ENCODE peak calls at places on chromosomes 1 and 21, in ten cellular contexts. X is lower leg skin; S is GM12865; C is endothelial cell; M is brain microvascular endothelial cell; W is Peyer's patch; R is GM20000; I is CD4-positive, alpha-beta T cell; J is IMR-90; U is fibroblast of mammary gland. A is an unnamed sample.
A peak's percentile ranks its signal among the peaks of the same experiment; 100 is the strongest.

GRCh38 chr1:51962486-51963356 is 27.8 kb downstream of the RAB3B start:
- DNase-seq in X (no peak), S (no peak), C (no peak), M (no peak), W (no peak), R (no peak), I (no peak), J (no peak), U (no peak), A (no peak)

GRCh38 chr1:101820080-101820479 is 176.6 kb downstream of the OLFM3 start:
- DNase-seq in X (no peak), S (peak; percentile 28), C (peak; percentile 17), M (peak; percentile 4), W (no peak), R (peak; percentile 4), I (no peak), J (peak; percentile 15), U (peak; percentile 31), A (no peak)

GRCh38 chr1:13836631-13837030 is 136.6 kb downstream of the PRDM2 start:
- DNase-seq in X (no peak), S (no peak), C (no peak), M (no peak), W (no peak), R (no peak), I (no peak), J (no peak), U (no peak), A (no peak)

GRCh38 chr1:205693421-205693991 is 13.2 kb upstream of the SLC45A3 start:
- DNase-seq in X (no peak), S (no peak), C (no peak), M (no peak), W (no peak), R (no peak), I (no peak), J (no peak), U (no peak), A (no peak)

GRCh38 chr1:98929456-98929855 is 75.2 kb downstream of the PLPPR5 start:
- DNase-seq in X (no peak), S (no peak), C (no peak), M (no peak), W (no peak), R (no peak), I (no peak), J (no peak), U (no peak), A (no peak)

GRCh38 chr1:151943591-151943990 is 34.3 kb upstream of the THEM4 start:
- DNase-seq in X (no peak), S (no peak), C (no peak), M (no peak), W (no peak), R (no peak), I (no peak), J (no peak), U (no peak), A (no peak)

GRCh38 chr1:24468605-24469004 is 34.0 kb upstream of the RCAN3 start:
- DNase-seq in X (no peak), S (no peak), C (no peak), M (no peak), W (no peak), R (no peak), I (no peak), J (peak; percentile 11), U (no peak), A (no peak)

GRCh38 chr1:96688737-96689136 is 32.8 kb upstream of the PTBP2 start:
- DNase-seq in X (no peak), S (no peak), C (peak; percentile 16), M (no peak), W (no peak), R (no peak), I (no peak), J (no peak), U (no peak), A (no peak)

GRCh38 chr1:55519937-55520683 is 304.9 kb upstream of the USP24 start:
- DNase-seq in X (no peak), S (no peak), C (no peak), M (no peak), W (no peak), R (no peak), I (no peak), J (peak; percentile 73), U (peak; percentile 62), A (no peak)

GRCh38 chr1:8560611-8561544 is 243.0 kb downstream of the SLC45A1 start:
- DNase-seq in X (no peak), S (peak; percentile 64), C (peak; percentile 12), M (peak; percentile 36), W (no peak), R (peak; percentile 26), I (no peak), J (peak; percentile 60), U (peak; percentile 63), A (peak; percentile 30)

GRCh38 chr21:42439284-42440186 is 35.8 kb downstream of the UBASH3A start:
- DNase-seq in X (no peak), S (peak; percentile 70), C (no peak), M (no peak), W (no peak), R (peak; percentile 45), I (no peak), J (no peak), U (peak; percentile 3), A (peak; percentile 67)

DNA sequence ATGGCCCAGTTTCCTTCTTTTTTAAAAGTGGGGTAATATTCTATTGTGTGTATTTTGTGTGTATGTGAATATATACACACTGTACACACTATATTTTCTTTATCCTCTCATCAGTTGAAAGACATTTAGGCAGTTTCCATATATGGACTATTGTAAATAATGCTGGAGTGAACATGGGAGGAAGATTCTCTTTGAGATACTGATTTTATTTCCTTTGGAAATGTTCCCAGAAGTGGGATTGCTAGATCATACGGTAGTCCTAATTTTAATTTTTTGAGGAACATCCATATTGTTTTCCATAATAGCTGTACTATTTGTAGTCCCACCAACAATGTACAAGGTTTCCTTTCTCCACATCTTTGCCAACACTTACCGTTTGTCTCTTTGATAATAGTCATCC is 51.0 kb downstream of the F3 start:
- DNase-seq in X (no peak), S (no peak), C (no peak), M (no peak), W (no peak), R (no peak), I (no peak), J (no peak), U (no peak), A (no peak)
- TF ChIP-seq CTCF in X (no peak), S (no peak), C (no peak), M (no peak), W (no peak), R (no peak), I (no peak), J (no peak), U (no peak), A (no peak)

DNA sequence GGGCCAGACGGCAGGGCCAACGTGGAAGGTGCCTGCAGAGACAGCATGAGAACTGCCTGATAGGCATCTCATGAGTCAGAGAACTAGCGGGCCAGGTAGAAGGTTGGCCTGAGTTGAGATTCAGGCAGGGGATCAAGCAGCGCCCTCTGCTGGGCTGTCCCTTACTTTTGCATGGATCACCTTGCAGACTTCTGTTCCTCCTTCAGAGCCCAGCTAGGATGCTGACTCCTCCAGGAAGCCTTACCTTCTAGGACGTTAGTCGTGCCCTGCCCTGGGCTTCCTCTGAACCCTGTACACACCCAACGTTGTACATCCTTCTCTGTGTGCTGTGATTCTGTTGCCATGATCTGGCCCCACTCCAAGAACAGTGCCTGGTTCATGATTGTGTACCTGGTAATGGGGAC is 231.3 kb upstream of the VAMP3 start:
- DNase-seq in X (peak; percentile 24), S (peak; percentile 45), C (peak; percentile 66), M (peak; percentile 15), W (no peak), R (no peak), I (no peak), J (peak; percentile 40), U (no peak), A (no peak)
- TF ChIP-seq CTCF in X (no peak), S (peak; percentile 42), C (peak; percentile 69), M (peak; percentile 61), W (peak; percentile 36), R (no peak), I (no peak), J (peak; percentile 44), U (peak; percentile 34), A (no peak)

DNA sequence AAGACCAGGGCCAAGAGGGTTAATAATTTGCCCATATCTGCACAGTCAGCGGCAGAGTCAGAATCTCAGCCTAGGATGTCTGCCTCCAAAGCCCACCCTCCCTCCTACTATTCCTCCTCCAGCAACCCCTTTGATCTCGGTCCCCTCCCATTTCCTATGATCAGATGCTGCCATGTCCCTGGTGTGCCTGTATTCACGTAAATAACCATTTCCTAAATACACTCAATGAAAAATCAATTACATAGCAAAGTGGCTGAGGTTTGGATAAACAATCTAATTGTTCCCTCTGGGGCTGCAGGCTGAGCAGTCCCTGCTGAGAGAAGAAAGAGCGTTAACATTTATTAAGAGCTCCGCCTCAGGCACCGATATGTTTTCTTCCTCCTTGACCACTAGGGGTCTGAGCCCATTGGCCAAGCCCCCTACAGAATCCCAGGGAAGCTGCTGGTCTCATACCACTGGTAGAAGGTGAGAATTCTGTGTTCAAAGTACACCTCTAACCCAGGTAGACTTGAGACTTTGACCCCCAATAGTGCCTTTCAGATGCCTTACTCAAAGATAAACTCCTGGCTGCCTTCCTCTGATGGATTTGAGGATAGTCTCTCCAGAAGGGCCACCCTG is 34.0 kb upstream of the CAMK1G start:
- DNase-seq in X (no peak), S (no peak), C (peak; percentile 22), M (no peak), W (no peak), R (no peak), I (no peak), J (no peak), U (no peak), A (no peak)
- TF ChIP-seq CTCF in X (no peak), S (peak; percentile 4), C (peak; percentile 63), M (peak; percentile 55), W (no peak), R (no peak), I (no peak), J (no peak), U (no peak), A (no peak)

GRCh38 chr1:33099290-33100118 is 18.6 kb downstream of the AZIN2 start:
- DNase-seq in X (peak; percentile 59), S (peak; percentile 94), C (no peak), M (peak; percentile 100), W (peak; percentile 77), R (peak; percentile 56), I (peak; percentile 56), J (peak; percentile 100), U (peak; percentile 100), A (peak; percentile 57)
- TF ChIP-seq CTCF in X (no peak), S (peak; percentile 38), C (no peak), M (peak; percentile 77), W (peak; percentile 30), R (no peak), I (peak; percentile 75), J (peak; percentile 77), U (peak; percentile 52), A (no peak)